ENCODE peak calls at places on chromosomes 7 and 10, in five cellular contexts. G is cardiac muscle cell, E is OCI-LY7, T is cardiac fibroblast, Q is A549. D is an unnamed sample.

GRCh38 chr10:5709865-5710264 is 25.2 kb downstream of the TASOR2 start:
- DNase-seq in G (no peak), E (no peak), T (no peak), Q (no peak), D (no peak)

GRCh38 chr7:85452674-85453073 is 265.8 kb upstream of the SEMA3D start:
- DNase-seq in G (peak), E (no peak), T (no peak), Q (no peak), D (no peak)

GRCh38 chr7:30225863-30226361 is 58.5 kb upstream of the ZNRF2 start:
- DNase-seq in G (peak), E (peak), T (peak), Q (no peak), D (peak)

GRCh38 chr10:98511861-98512260 is 65.1 kb upstream of the HPS1 start:
- DNase-seq in G (no peak), E (no peak), T (no peak), Q (no peak), D (no peak)

GRCh38 chr7:122902751-122903495 is 16.7 kb upstream of the CADPS2 start:
- DNase-seq in G (peak), E (no peak), T (peak), Q (no peak), D (no peak)

GRCh38 chr7:98760201-98760651 is 109.6 kb downstream of the TMEM130 start:
- DNase-seq in G (no peak), E (no peak), T (peak), Q (no peak), D (no peak)

GRCh38 chr7:3912291-3912690 is 611.2 kb downstream of the SDK1 start:
- DNase-seq in G (no peak), E (no peak), T (no peak), Q (no peak), D (no peak)

GRCh38 chr7:80529362-80529761 is 17.5 kb upstream of the GNAT3 start:
- DNase-seq in G (no peak), E (no peak), T (peak), Q (no peak), D (no peak)

GRCh38 chr7:74141705-74142104 is 32.5 kb upstream of the EIF4H start:
- DNase-seq in G (peak), E (peak), T (peak), Q (no peak), D (peak)

GRCh38 chr10:120421250-120421649 is 35.8 kb upstream of the PLPP4 start:
- DNase-seq in G (no peak), E (no peak), T (no peak), Q (no peak), D (no peak)

GRCh38 chr7:107711301-107711700 is 32.6 kb upstream of the CBLL1 start:
- DNase-seq in G (no peak), E (no peak), T (peak), Q (no peak), D (no peak)

GRCh38 chr10:102347236-102347828 is 48.2 kb upstream of the NFKB2 start:
- DNase-seq in G (peak), E (peak), T (peak), Q (peak), D (peak)

GRCh38 chr10:11212686-11213085 is 195.0 kb downstream of the CELF2 start:
- DNase-seq in G (no peak), E (no peak), T (no peak), Q (no peak), D (no peak)

GRCh38 chr7:9231683-9232082 is 798.3 kb downstream of the NXPH1 start:
- DNase-seq in G (no peak), E (no peak), T (no peak), Q (no peak), D (no peak)

GRCh38 chr7:70619130-70619529 is 512.8 kb upstream of the GALNT17 start:
- DNase-seq in G (no peak), E (no peak), T (no peak), Q (no peak), D (no peak)
- H3K4me3 ChIP-seq in G (no peak), E (no peak), T (no peak), Q (no peak), D (no peak)

GRCh38 chr10:95456486-95456885 is 104.7 kb downstream of the SORBS1 start:
- DNase-seq in G (no peak), E (no peak), T (no peak), Q (no peak), D (peak)
- TF ChIP-seq CTCF in G (no peak), E (no peak), T (no peak), Q (no peak), D (no peak)

GRCh38 chr7:110170762-110171161 is 920.2 kb upstream of the LRRN3 start:
- DNase-seq in G (no peak), E (no peak), T (no peak), Q (no peak), D (no peak)
- H3K4me3 ChIP-seq in G (no peak), E (no peak), T (no peak), Q (no peak), D (no peak)

GRCh38 chr7:133051719-133052118 is 30.2 kb downstream of the CHCHD3 start:
- DNase-seq in G (no peak), E (no peak), T (no peak), Q (no peak), D (no peak)

GRCh38 chr7:133052357-133052756 is 29.5 kb downstream of the CHCHD3 start:
- DNase-seq in G (no peak), E (no peak), T (peak), Q (no peak), D (peak)

GRCh38 chr7:133052826-133053225 is 29.1 kb downstream of the CHCHD3 start:
- DNase-seq in G (peak), E (no peak), T (no peak), Q (no peak), D (no peak)

GRCh38 chr7:133050200-133050995 is 31.5 kb downstream of the CHCHD3 start:
- DNase-seq in G (no peak), E (no peak), T (no peak), Q (no peak), D (no peak)

GRCh38 chr7:133051066-133051465 is 30.8 kb downstream of the CHCHD3 start:
- DNase-seq in G (peak), E (peak), T (peak), Q (no peak), D (no peak)
- TF ChIP-seq CTCF in G (peak), E (peak), T (peak), Q (no peak), D (no peak)

GRCh38 chr10:124091646-124092269 is 1.6 kb downstream of the CHST15 start:
- DNase-seq in G (peak), E (peak), T (peak), Q (peak), D (peak)

GRCh38 chr10:124088944-124089343 is 4.5 kb downstream of the CHST15 start:
- DNase-seq in G (no peak), E (no peak), T (no peak), Q (no peak), D (peak)

GRCh38 chr10:124087672-124088634 is 5.4 kb downstream of the CHST15 start:
- DNase-seq in G (no peak), E (no peak), T (no peak), Q (no peak), D (peak)

GRCh38 chr10:124090630-124091209 is 2.7 kb downstream of the CHST15 start:
- DNase-seq in G (no peak), E (no peak), T (no peak), Q (no peak), D (no peak)

GRCh38 chr10:124089859-124090258 is 3.5 kb downstream of the CHST15 start:
- DNase-seq in G (no peak), E (no peak), T (no peak), Q (no peak), D (no peak)
- H3K4me3 ChIP-seq in G (no peak), E (no peak), T (no peak), Q (no peak), D (no peak)

DNA sequence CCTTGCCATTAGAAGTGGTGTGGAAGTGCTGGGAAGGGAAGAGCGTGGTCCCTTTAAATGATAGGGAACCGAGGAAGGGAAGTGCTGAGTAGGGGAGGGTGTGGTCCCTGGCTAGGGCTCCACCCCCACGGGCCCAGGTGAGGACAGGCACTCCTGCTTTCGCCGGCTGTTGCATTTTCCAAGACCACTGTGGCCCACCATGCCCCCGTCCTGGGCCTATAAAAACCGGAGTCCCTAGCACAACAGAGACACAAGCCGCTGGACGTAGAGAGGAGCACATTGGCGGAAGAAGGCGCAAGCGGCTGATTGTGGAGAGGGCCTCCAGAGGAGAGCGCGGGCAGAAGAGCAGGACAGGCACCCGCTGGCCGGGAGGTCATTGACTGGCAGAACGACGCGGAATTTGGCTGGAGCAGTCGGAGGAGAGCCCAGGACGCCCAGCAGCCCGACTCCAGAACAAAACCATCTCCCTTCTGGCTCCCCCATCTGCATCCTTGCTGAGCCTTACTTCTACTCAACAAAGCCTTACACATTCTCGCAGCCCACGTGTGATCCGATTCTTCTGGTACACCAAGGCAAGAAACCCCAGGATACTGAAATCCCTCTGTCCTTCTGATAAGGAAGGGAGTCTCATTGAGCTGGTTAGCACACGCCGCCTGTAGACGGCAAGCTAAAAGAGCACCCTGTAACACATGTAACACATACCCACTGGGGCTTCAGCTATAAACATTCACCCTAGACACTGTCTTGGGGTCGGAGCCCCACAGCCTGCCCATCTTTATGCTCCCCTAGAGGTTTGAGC is 146.2 kb upstream of the LYZL1 start:
- DNase-seq in G (no peak), E (no peak), T (no peak), Q (no peak), D (no peak)
- TF ChIP-seq CTCF in G (no peak), E (no peak), T (no peak), Q (no peak), D (no peak)

GRCh38 chr10:77398986-77399755 is 238.4 kb downstream of the KCNMA1 start:
- DNase-seq in G (no peak), E (no peak), T (no peak), Q (no peak), D (no peak)
- H3K4me3 ChIP-seq in G (no peak), E (no peak), T (no peak), Q (no peak), D (no peak)

GRCh38 chr10:27446091-27446918 is 57.8 kb upstream of the RAB18 start:
- DNase-seq in G (peak), E (peak), T (peak), Q (peak), D (peak)
- TF ChIP-seq CTCF in G (peak), E (peak), T (peak), Q (peak), D (peak)

D was measured in epithelial cell of esophagus.